ENCODE peak calls at places on chromosomes 1 and 21, in five cellular contexts. H is H1, N is prostate gland, Q is HCT116, W is ovary. M is an unnamed sample. For H3K36me3 and H3K4me1, the result is how much of the 10 kb centered on the place peaks cover.

GRCh38 chr1:8439015-8439702 is 121.2 kb downstream of the SLC45A1 start:
- DNase-seq in H (no peak), N (peak), Q (no peak), W (peak), M (peak)

GRCh38 chr21:18424250-18424649 is 20.7 kb upstream of the TMPRSS15 start:
- DNase-seq in H (no peak), N (no peak), Q (no peak), W (no peak), M (no peak)

GRCh38 chr1:168320805-168321577 is 40.3 kb downstream of the TBX19 start:
- DNase-seq in H (no peak), N (no peak), Q (peak), W (peak), M (no peak)

GRCh38 chr1:119101563-119101962 is 38.9 kb downstream of the WARS2 start:
- DNase-seq in H (no peak), N (peak), Q (no peak), W (no peak), M (peak)

GRCh38 chr1:31626451-31627202 is 9.1 kb downstream of the HCRTR1 start:
- DNase-seq in H (no peak), N (no peak), Q (no peak), W (peak), M (peak)

GRCh38 chr1:44268054-44268453 is 54.8 kb downstream of the DMAP1 start:
- DNase-seq in H (no peak), N (no peak), Q (no peak), W (no peak), M (no peak)

GRCh38 chr1:55284856-55285255 is 69.7 kb upstream of the USP24 start:
- DNase-seq in H (no peak), N (peak), Q (peak), W (peak), M (no peak)

GRCh38 chr1:87950369-87950768 is 621.7 kb downstream of the LMO4 start:
- DNase-seq in H (no peak), N (no peak), Q (no peak), W (no peak), M (no peak)

GRCh38 chr21:43280949-43281633 is 112.3 kb downstream of the CRYAA start:
- DNase-seq in H (no peak), N (no peak), Q (no peak), W (no peak), M (no peak)

GRCh38 chr1:146016891-146017290 is 4.6 kb downstream of the HJV start:
- DNase-seq in H (no peak), N (no peak), Q (no peak), W (no peak), M (no peak)

GRCh38 chr1:166843769-166844596 is 4.7 kb downstream of the POGK start:
- DNase-seq in H (no peak), N (no peak), Q (no peak), W (no peak), M (no peak)
- H3K36me3 ChIP-seq in H (half or more), N (under half), Q (half or more), W (under half), M (half or more)

DNA sequence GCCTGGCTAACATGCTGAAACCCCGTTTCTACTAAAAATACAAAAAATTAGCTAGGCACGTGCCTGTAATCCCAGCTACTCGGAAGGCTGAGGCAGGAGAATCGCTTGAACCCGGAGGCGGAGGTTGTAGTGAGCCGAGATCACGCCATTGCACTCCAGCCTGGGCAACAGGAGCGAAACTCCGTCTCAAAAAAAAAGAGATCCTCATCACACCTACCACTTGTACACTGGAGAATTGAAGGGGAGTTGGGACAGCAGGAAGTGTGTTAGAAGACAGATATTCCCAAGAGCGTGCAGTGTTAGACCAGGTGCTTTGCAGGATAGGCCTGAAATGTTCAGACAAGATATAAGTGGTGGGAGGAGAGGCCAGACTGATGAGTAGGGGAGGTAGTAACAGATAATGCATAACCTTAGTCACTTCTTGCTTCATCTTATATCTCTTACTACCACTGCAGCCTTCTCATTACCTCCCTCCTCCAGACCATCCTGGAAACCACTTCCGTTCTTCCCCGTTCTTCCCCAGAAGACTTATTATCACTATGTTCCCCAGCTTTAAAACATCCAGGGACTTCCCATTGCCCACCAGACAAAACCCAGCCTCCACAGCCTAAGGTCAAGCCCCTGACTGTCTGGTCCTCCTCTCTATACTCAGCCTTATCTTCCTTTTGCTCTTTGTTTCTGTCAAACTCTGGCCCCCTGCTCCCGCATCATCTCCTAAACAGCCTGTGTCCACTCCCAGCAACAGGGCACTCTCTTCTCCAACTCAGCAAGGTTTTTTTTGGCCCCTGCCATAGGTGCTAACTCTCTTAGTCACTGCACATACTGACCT is 21.3 kb downstream of the FAM20B start:
- DNase-seq in H (no peak), N (no peak), Q (no peak), W (no peak), M (no peak)
- TF ChIP-seq POLR2A in H (no peak), N (no peak), Q (no peak), W (no peak), M (no peak)

DNA sequence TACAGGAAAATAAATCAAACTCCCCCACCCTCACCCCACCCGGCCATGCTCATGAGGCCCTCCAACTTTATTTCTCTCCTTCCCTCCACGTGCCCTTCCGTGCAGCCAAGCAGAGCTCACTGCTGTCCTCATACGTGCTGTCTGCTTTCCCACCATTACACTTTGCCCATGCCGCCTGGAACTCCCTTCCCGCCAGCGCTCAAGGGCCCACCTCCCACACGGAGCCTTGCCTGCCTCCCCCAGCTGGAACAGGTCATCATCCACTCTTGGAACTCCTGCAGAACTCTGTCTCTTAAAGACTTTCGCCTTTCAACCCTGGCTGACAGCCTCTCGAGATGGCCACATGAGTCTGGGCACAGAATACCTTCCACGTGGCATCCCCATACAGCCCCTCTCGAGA is 42.4 kb downstream of the GLIS1 start:
- DNase-seq in H (no peak), N (no peak), Q (no peak), W (no peak), M (no peak)
- H3K4me1 ChIP-seq in H (under half), N (under half), Q (under half), W (under half), M (under half)

GRCh38 chr1:180181996-180182675 is 27.5 kb downstream of the QSOX1 start:
- DNase-seq in H (no peak), N (no peak), Q (no peak), W (no peak), M (no peak)
- H3K36me3 ChIP-seq in H (under half), N (under half), Q (under half), W (under half), M (half or more)